ENCODE peak calls at places on chromosome 7, in ten cellular contexts. F is RWPE2; B is fibroblast of mammary gland; I is EH; A is activated T-helper 1 cell treated with anti-CD3 and anti-CD28 coated beads, Interleukin-2, amount 50 U/mL, for 16 hours; T is GM20000; G is foreskin keratinocyte; P is ELF-1; Z is endothelial cell of umbilical vein; E is hypothalamus. H is an unnamed sample.

GRCh38 chr7:38632411-38632810 is 1.2 kb upstream of the AMPH start:
- DNase-seq in F (no peak), B (no peak), I (no peak), A (no peak), T (no peak), G (no peak), P (no peak), Z (no peak), E (no peak), H (peak)

GRCh38 chr7:48337012-48337621 is 165.9 kb downstream of the ABCA13 start:
- DNase-seq in F (no peak), B (peak), I (peak), A (no peak), T (peak), G (no peak), P (peak), Z (peak), E (peak), H (peak)

GRCh38 chr7:27346531-27347260 is 104.1 kb downstream of the EVX1 start:
- DNase-seq in F (peak), B (peak), I (peak), A (no peak), T (no peak), G (peak), P (peak), Z (peak), E (peak), H (peak)

GRCh38 chr7:137585591-137585990 is 242.1 kb upstream of the PTN start:
- DNase-seq in F (no peak), B (no peak), I (no peak), A (no peak), T (no peak), G (no peak), P (peak), Z (no peak), E (no peak), H (no peak)

GRCh38 chr7:129958643-129959479 is 6.1 kb upstream of the UBE2H start:
- DNase-seq in F (peak), B (peak), I (peak), A (no peak), T (no peak), G (peak), P (peak), Z (peak), E (no peak), H (no peak)

GRCh38 chr7:114901771-114902170 is 20.1 kb upstream of the MDFIC start:
- DNase-seq in F (no peak), B (peak), I (peak), A (no peak), T (no peak), G (peak), P (peak), Z (no peak), E (no peak), H (no peak)

GRCh38 chr7:105014725-105015630 is 973 bp downstream of the KMT2E start:
- DNase-seq in F (no peak), B (peak), I (peak), A (peak), T (peak), G (no peak), P (peak), Z (peak), E (peak), H (peak)

GRCh38 chr7:101803203-101804086 is 14.0 kb upstream of the CUX1 start:
- DNase-seq in F (no peak), B (no peak), I (no peak), A (no peak), T (no peak), G (no peak), P (no peak), Z (no peak), E (no peak), H (no peak)

GRCh38 chr7:138954545-138955475 is 26.4 kb downstream of the KIAA1549 start:
- DNase-seq in F (no peak), B (no peak), I (no peak), A (no peak), T (no peak), G (no peak), P (peak), Z (peak), E (no peak), H (peak)

GRCh38 chr7:105800442-105800841 is 76.0 kb downstream of the ATXN7L1 start:
- DNase-seq in F (no peak), B (peak), I (peak), A (no peak), T (no peak), G (no peak), P (no peak), Z (no peak), E (no peak), H (no peak)

GRCh38 chr7:7696458-7697119 is 21.8 kb downstream of the RPA3 start:
- DNase-seq in F (no peak), B (peak), I (peak), A (no peak), T (no peak), G (no peak), P (no peak), Z (peak), E (no peak), H (no peak)

GRCh38 chr7:114979388-114979787 is 57.5 kb downstream of the MDFIC start:
- DNase-seq in F (no peak), B (peak), I (no peak), A (no peak), T (no peak), G (peak), P (no peak), Z (peak), E (no peak), H (peak)

GRCh38 chr7:47513741-47514241 is 68.1 kb downstream of the TNS3 start:
- DNase-seq in F (no peak), B (peak), I (peak), A (no peak), T (no peak), G (no peak), P (peak), Z (no peak), E (no peak), H (no peak)

GRCh38 chr7:20797174-20798080 is 10.7 kb upstream of the SP8 start:
- DNase-seq in F (no peak), B (no peak), I (no peak), A (no peak), T (no peak), G (no peak), P (peak), Z (no peak), E (no peak), H (peak)

GRCh38 chr7:142010952-142011548 is 15.4 kb downstream of the MGAM start:
- DNase-seq in F (no peak), B (no peak), I (no peak), A (no peak), T (no peak), G (no peak), P (no peak), Z (no peak), E (no peak), H (no peak)

GRCh38 chr7:20275637-20276036 is 55.1 kb upstream of the ITGB8 start:
- DNase-seq in F (no peak), B (peak), I (no peak), A (no peak), T (no peak), G (no peak), P (no peak), Z (no peak), E (no peak), H (no peak)

GRCh38 chr7:128791121-128791967 is 424 bp upstream of the CCDC136 start:
- DNase-seq in F (no peak), B (peak), I (peak), A (peak), T (peak), G (no peak), P (peak), Z (peak), E (peak), H (peak)

GRCh38 chr7:112001089-112001826 is 204.9 kb downstream of the DOCK4 start:
- DNase-seq in F (peak), B (peak), I (peak), A (no peak), T (no peak), G (peak), P (no peak), Z (peak), E (no peak), H (no peak)

GRCh38 chr7:151051108-151051507 is 2.8 kb downstream of the ASIC3 start:
- DNase-seq in F (no peak), B (peak), I (peak), A (no peak), T (no peak), G (no peak), P (peak), Z (peak), E (peak), H (peak)

GRCh38 chr7:158443014-158443687 is 144.5 kb downstream of the PTPRN2 start:
- DNase-seq in F (no peak), B (no peak), I (no peak), A (no peak), T (no peak), G (no peak), P (no peak), Z (no peak), E (no peak), H (peak)

GRCh38 chr7:121485457-121486243 is 89.5 kb upstream of the FAM3C start:
- DNase-seq in F (no peak), B (peak), I (peak), A (no peak), T (no peak), G (no peak), P (no peak), Z (no peak), E (peak), H (no peak)

GRCh38 chr7:94338921-94339371 is 55.7 kb upstream of the COL1A2 start:
- DNase-seq in F (no peak), B (peak), I (peak), A (no peak), T (no peak), G (peak), P (no peak), Z (no peak), E (no peak), H (no peak)

GRCh38 chr7:75969182-75969581 is 25.2 kb downstream of the TMEM120A start:
- DNase-seq in F (no peak), B (peak), I (no peak), A (no peak), T (no peak), G (no peak), P (no peak), Z (no peak), E (no peak), H (no peak)

GRCh38 chr7:91348686-91349085 is 84.5 kb downstream of the FZD1 start:
- DNase-seq in F (no peak), B (peak), I (no peak), A (no peak), T (no peak), G (no peak), P (peak), Z (peak), E (no peak), H (peak)

GRCh38 chr7:2510909-2511768 is 8.4 kb upstream of the LFNG start:
- DNase-seq in F (no peak), B (no peak), I (no peak), A (no peak), T (peak), G (no peak), P (no peak), Z (peak), E (no peak), H (no peak)

GRCh38 chr7:94907420-94908203 is at the start of gene PPP1R9A:
- DNase-seq in F (no peak), B (peak), I (peak), A (no peak), T (peak), G (no peak), P (peak), Z (peak), E (peak), H (peak)

GRCh38 chr7:116438274-116438673 is 61.3 kb upstream of the CAV2 start:
- DNase-seq in F (no peak), B (peak), I (peak), A (no peak), T (no peak), G (no peak), P (peak), Z (peak), E (no peak), H (peak)

GRCh38 chr7:108143658-108144420 is 13.7 kb upstream of the LAMB4 start:
- DNase-seq in F (no peak), B (no peak), I (no peak), A (no peak), T (no peak), G (no peak), P (no peak), Z (no peak), E (no peak), H (peak)

GRCh38 chr7:155758348-155758747 is 53.9 kb downstream of the SHH start:
- DNase-seq in F (no peak), B (peak), I (no peak), A (no peak), T (no peak), G (no peak), P (no peak), Z (no peak), E (no peak), H (peak)

GRCh38 chr7:157412021-157412443 is 75.2 kb downstream of the DNAJB6 start:
- DNase-seq in F (peak), B (peak), I (peak), A (no peak), T (no peak), G (peak), P (no peak), Z (no peak), E (no peak), H (no peak)

GRCh38 chr7:14604606-14605005 is 297.9 kb downstream of the DGKB start:
- DNase-seq in F (no peak), B (peak), I (no peak), A (no peak), T (no peak), G (no peak), P (no peak), Z (no peak), E (no peak), H (no peak)

GRCh38 chr7:93117852-93118530 is at the start of gene SAMD9:
- DNase-seq in F (no peak), B (peak), I (peak), A (no peak), T (peak), G (peak), P (no peak), Z (peak), E (peak), H (peak)

GRCh38 chr7:158536871-158537865 is 50.5 kb downstream of the PTPRN2 start:
- DNase-seq in F (no peak), B (no peak), I (no peak), A (no peak), T (no peak), G (no peak), P (no peak), Z (no peak), E (no peak), H (no peak)

GRCh38 chr7:104903781-104904180 is 110.2 kb upstream of the KMT2E start:
- DNase-seq in F (no peak), B (no peak), I (no peak), A (no peak), T (no peak), G (no peak), P (no peak), Z (no peak), E (no peak), H (no peak)

GRCh38 chr7:118079369-118079768 is 104.6 kb upstream of the LSM8 start:
- DNase-seq in F (no peak), B (peak), I (no peak), A (no peak), T (no peak), G (no peak), P (no peak), Z (no peak), E (no peak), H (no peak)

H was measured in GM23338.